ENCODE peak calls at places on chromosomes 5 and 9, in six cellular contexts. I is CD4-positive, alpha-beta memory T cell; G is stomach; H is GM23338; B is adipocyte; R is astrocyte. W is an unnamed sample.

GRCh38 chr5:123681061-123681460 is 169.1 kb downstream of the CSNK1G3 start:
- DNase-seq in I (no peak), R (no peak), B (no peak), H (no peak), G (no peak), W (no peak)

GRCh38 chr9:122394265-122395242 is 23.7 kb downstream of the PTGS1 start:
- DNase-seq in R (peak; percentile 84), I (no peak), G (no peak), H (no peak), B (peak; percentile 81), W (no peak)

GRCh38 chr5:8508196-8508595 is 639.2 kb downstream of the MTRR start:
- DNase-seq in I (no peak), B (no peak), G (no peak), H (no peak), R (no peak), W (no peak)

GRCh38 chr5:96721351-96721970 is 59.3 kb downstream of the CAST start:
- DNase-seq in H (no peak), B (peak; percentile 31), R (no peak), G (no peak), I (no peak), W (no peak)

GRCh38 chr9:128001411-128002298 is 20.9 kb upstream of the EEIG1 start:
- DNase-seq in G (peak; percentile 72), H (peak; percentile 79), R (peak; percentile 89), I (no peak), B (peak; percentile 92), W (no peak)

GRCh38 chr9:23556459-23556858 is 269.6 kb downstream of the ELAVL2 start:
- DNase-seq in H (no peak), I (no peak), R (no peak), B (no peak), G (no peak), W (no peak)

GRCh38 chr5:178426326-178427130 is 163.7 kb downstream of the COL23A1 start:
- DNase-seq in I (no peak), G (no peak), R (no peak), H (no peak), B (no peak), W (no peak)

GRCh38 chr5:139543423-139543991 is 17.6 kb upstream of the UBE2D2 start:
- DNase-seq in R (peak; percentile 18), H (peak; percentile 82), I (peak; percentile 44), B (no peak), G (peak; percentile 55), W (peak; percentile 50)

GRCh38 chr9:121210536-121210935 is 8.9 kb upstream of the RAB14 start:
- DNase-seq in H (no peak), I (no peak), B (no peak), R (peak; percentile 44), G (no peak), W (no peak)

GRCh38 chr9:101514056-101514455 is 19.6 kb upstream of the RNF20 start:
- DNase-seq in B (peak; percentile 74), H (no peak), I (no peak), R (peak; percentile 71), G (no peak), W (no peak)

GRCh38 chr5:116438979-116439554 is 135.6 kb downstream of the SEMA6A start:
- DNase-seq in G (no peak), H (no peak), I (no peak), B (no peak), R (no peak), W (no peak)

GRCh38 chr9:133996531-133997520 is 4.7 kb upstream of the VAV2 start:
- DNase-seq in G (no peak), R (no peak), I (no peak), H (no peak), B (no peak), W (no peak)

GRCh38 chr9:36396985-36397384 is 3.1 kb downstream of the RNF38 start:
- DNase-seq in G (no peak), B (peak; percentile 36), I (no peak), R (no peak), H (no peak), W (no peak)

GRCh38 chr9:78590068-78590467 is 293.1 kb downstream of the PSAT1 start:
- DNase-seq in B (peak; percentile 49), G (no peak), H (no peak), I (no peak), R (no peak), W (no peak)

GRCh38 chr5:21685536-21685935 is 1167.6 kb downstream of the CDH12 start:
- DNase-seq in B (no peak), H (no peak), I (no peak), G (no peak), R (peak; percentile 73), W (no peak)

GRCh38 chr5:59124983-59125960 is 542.4 kb downstream of the RAB3C start:
- DNase-seq in R (no peak), B (peak; percentile 33), I (no peak), G (no peak), H (peak; percentile 46), W (no peak)

GRCh38 chr5:124245276-124245675 is 501.2 kb downstream of the ZNF608 start:
- DNase-seq in B (no peak), R (no peak), I (no peak), G (no peak), H (no peak), W (no peak)

GRCh38 chr5:100590867-100591266 is 55.7 kb downstream of the FAM174A start:
- DNase-seq in G (no peak), R (no peak), H (no peak), B (no peak), I (no peak), W (no peak)

GRCh38 chr5:92613546-92613945 is 967.5 kb downstream of the NR2F1-AS1 start:
- DNase-seq in R (peak; percentile 76), I (no peak), G (no peak), B (no peak), H (no peak), W (no peak)

GRCh38 chr5:1406681-1407640 is 38.3 kb downstream of the SLC6A3 start:
- DNase-seq in H (no peak), I (no peak), R (no peak), G (no peak), B (no peak), W (no peak)

GRCh38 chr5:149932445-149933350 is 11.9 kb downstream of the PDE6A start:
- DNase-seq in I (no peak), H (peak; percentile 72), B (no peak), R (no peak), G (peak; percentile 31), W (no peak)

GRCh38 chr5:26791433-26791832 is 247.0 kb downstream of the CDH9 start:
- DNase-seq in I (no peak), R (no peak), H (no peak), G (no peak), B (no peak), W (no peak)

GRCh38 chr5:80275347-80275746 is 19.5 kb upstream of the SERINC5 start:
- DNase-seq in B (peak; percentile 13), R (peak; percentile 20), I (no peak), G (no peak), H (peak; percentile 78), W (no peak)

GRCh38 chr9:6968271-6968670 is 210.5 kb downstream of the KDM4C start:
- DNase-seq in I (no peak), B (peak; percentile 82), R (peak; percentile 66), G (no peak), H (no peak), W (no peak)

GRCh38 chr9:114792396-114792795 is 13.4 kb downstream of the TNFSF15 start:
- DNase-seq in B (no peak), G (no peak), H (no peak), I (no peak), R (no peak), W (no peak)
- H3K4me1 ChIP-seq in B (peaks cover 5% of the 10 kb centered on the region), G (no peaks in the 10 kb centered on the region), H (no peaks in the 10 kb centered on the region), I (no peaks in the 10 kb centered on the region), R (peaks cover 3% of the 10 kb centered on the region), W (no peaks in the 10 kb centered on the region)

GRCh38 chr5:74044936-74045335 is 418.9 kb downstream of the ARHGEF28 start:
- DNase-seq in H (no peak), I (no peak), R (no peak), G (no peak), B (no peak), W (no peak)
- H3K27me3 ChIP-seq in H (no peaks in the 10 kb centered on the region), I (no peaks in the 10 kb centered on the region), R (no peaks in the 10 kb centered on the region), G (no peaks in the 10 kb centered on the region), B (no peaks in the 10 kb centered on the region), W (peaks cover 5% of the 10 kb centered on the region)

DNA sequence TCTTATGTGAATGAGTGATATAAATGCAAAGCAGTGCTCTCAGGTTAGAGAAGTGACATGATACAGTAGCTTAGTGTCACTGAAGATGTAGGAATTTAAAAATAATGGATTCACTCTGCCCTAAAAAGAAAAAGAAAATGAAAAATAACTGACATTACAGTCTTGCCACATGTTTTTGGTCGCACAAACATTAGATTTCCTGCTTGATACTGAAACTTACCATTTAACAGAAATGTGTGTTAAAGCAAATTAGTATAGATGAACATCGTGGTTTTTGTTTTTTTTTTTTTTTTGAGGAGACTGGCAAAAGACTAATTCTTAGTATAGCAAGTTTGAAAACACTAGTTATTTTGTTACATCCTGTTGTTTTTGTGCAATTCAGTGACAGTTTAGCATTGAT is 858.8 kb downstream of the MAT2B start:
- DNase-seq in H (no peak), G (no peak), B (no peak), R (no peak), I (no peak), W (no peak)
- H3K4me3 ChIP-seq in H (no peak overlapping the region), G (no peak overlapping the region), B (no peak overlapping the region), R (no peak overlapping the region), I (no peak overlapping the region), W (no peak overlapping the region)

GRCh38 chr5:141609044-141609443 is 9.8 kb downstream of the DIAPH1 start:
- DNase-seq in B (no peak), H (no peak), I (no peak), R (no peak), G (no peak), W (no peak)
- H3K4me1 ChIP-seq in B (peaks cover 19% of the 10 kb centered on the region), H (peaks cover 11% of the 10 kb centered on the region), I (peaks cover 98% of the 10 kb centered on the region), R (peaks cover 6% of the 10 kb centered on the region), G (peaks cover 85% of the 10 kb centered on the region), W (peaks cover 93% of the 10 kb centered on the region)

GRCh38 chr9:135087489-135087791 is at the start of gene OLFM1:
- DNase-seq in G (peak; percentile 71), I (no peak), H (peak; percentile 89), R (peak; percentile 41), B (peak; percentile 75), W (peak; percentile 35)
- H3K27me3 ChIP-seq in G (peaks cover 36% of the 10 kb centered on the region), I (no peaks in the 10 kb centered on the region), H (peaks cover 15% of the 10 kb centered on the region), R (peaks cover 21% of the 10 kb centered on the region), B (peaks cover 45% of the 10 kb centered on the region), W (no peaks in the 10 kb centered on the region)

GRCh38 chr9:88989961-88990570 is 1.2 kb upstream of the S1PR3 start:
- DNase-seq in I (no peak), R (no peak), G (no peak), B (no peak), H (peak; percentile 76), W (no peak)

GRCh38 chr9:88992556-88992955 is 1.3 kb downstream of the S1PR3 start:
- DNase-seq in H (no peak), G (no peak), I (no peak), R (no peak), B (peak; percentile 25), W (no peak)

GRCh38 chr9:88988796-88989641 is 2.2 kb upstream of the S1PR3 start:
- DNase-seq in I (no peak), B (peak; percentile 72), G (no peak), H (no peak), R (no peak), W (no peak)

GRCh38 chr9:88991066-88992030 is at the start of gene S1PR3:
- DNase-seq in G (peak; percentile 64), R (no peak), B (peak; percentile 78), I (no peak), H (peak; percentile 77), W (peak; percentile 5)

DNA sequence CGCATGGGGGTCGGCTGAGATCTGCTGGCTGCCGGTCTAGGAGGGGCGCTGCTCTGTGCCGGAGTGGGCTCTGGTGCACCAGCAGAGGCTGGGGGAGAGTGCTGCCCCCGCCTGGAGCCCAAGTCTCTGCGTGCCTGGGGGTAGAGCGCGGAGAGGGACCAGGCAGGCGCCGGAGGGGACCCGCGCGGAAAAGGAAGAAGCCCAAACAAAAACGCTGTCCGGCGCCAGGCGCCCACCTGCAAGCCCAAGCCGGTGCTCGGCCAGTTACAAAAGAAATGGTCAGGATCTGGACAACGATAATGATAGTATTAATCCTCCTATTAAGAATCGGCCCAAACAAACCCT is 575 bp upstream of the S1PR3 start:
- DNase-seq in H (peak; percentile 77), I (no peak), B (no peak), R (no peak), G (no peak), W (no peak)
- H3K4me3 ChIP-seq in H (peak overlapping the region; percentile 94), I (no peak overlapping the region), B (peak overlapping the region; percentile 73), R (peak overlapping the region; percentile 62), G (peak overlapping the region; percentile 68), W (no peak overlapping the region)